ENCODE peak calls at places on chromosome 9, in seven cellular contexts. H, P, J, B, Y, Z and M are unnamed samples.

GRCh38 chr9:34085581-34086500 is 37.2 kb upstream of the UBAP2 start:
- DNase-seq in H (no peak), J (no peak), P (no peak), Y (peak), B (peak), Z (no peak), M (no peak)

GRCh38 chr9:89788457-89788856 is 183.6 kb downstream of the GADD45G start:
- DNase-seq in J (no peak), P (no peak), Z (no peak), Y (no peak), B (no peak), H (no peak), M (no peak)

GRCh38 chr9:110073356-110073666 is 134.6 kb downstream of the C9orf152 start:
- DNase-seq in Y (no peak), P (no peak), H (no peak), B (no peak), Z (peak), J (no peak), M (no peak)

GRCh38 chr9:123925820-123926219 is 4.1 kb downstream of the DENND1A start:
- DNase-seq in Z (no peak), H (no peak), Y (no peak), B (peak), J (no peak), P (no peak), M (no peak)

GRCh38 chr9:131982683-131983239 is 96.9 kb downstream of the MED27 start:
- DNase-seq in H (no peak), P (no peak), B (peak), Y (no peak), Z (no peak), J (no peak), M (no peak)

GRCh38 chr9:99049641-99050040 is 55.3 kb upstream of the TGFBR1 start:
- DNase-seq in B (no peak), P (no peak), Z (no peak), H (no peak), Y (no peak), J (no peak), M (no peak)

GRCh38 chr9:129436751-129437625 is 183.9 kb downstream of the C9orf50 start:
- DNase-seq in Z (peak), B (peak), J (peak), P (peak), Y (peak), H (no peak), M (no peak)

GRCh38 chr9:136952354-136952855 is 332 bp downstream of the LCN12 start:
- DNase-seq in H (no peak), Y (no peak), B (no peak), Z (peak), J (no peak), P (no peak), M (no peak)

GRCh38 chr9:87615547-87616148 is 110.3 kb upstream of the CTSL start:
- DNase-seq in Y (no peak), Z (no peak), J (peak), P (no peak), B (peak), H (no peak), M (no peak)

GRCh38 chr9:69236188-69236587 is 62.1 kb downstream of the TJP2 start:
- DNase-seq in Z (no peak), J (no peak), Y (no peak), B (no peak), H (no peak), P (no peak), M (no peak)

GRCh38 chr9:19998823-19999455 is 210.1 kb upstream of the SLC24A2 start:
- DNase-seq in Z (no peak), B (peak), H (no peak), P (no peak), Y (no peak), J (no peak), M (no peak)

GRCh38 chr9:129888085-129888808 is 53.0 kb downstream of the USP20 start:
- DNase-seq in P (peak), H (no peak), Y (no peak), B (no peak), J (no peak), Z (no peak), M (peak)

GRCh38 chr9:87327567-87328125 is 170.0 kb upstream of the DAPK1 start:
- DNase-seq in Z (no peak), H (no peak), P (no peak), Y (no peak), J (no peak), B (no peak), M (no peak)

GRCh38 chr9:71985070-71985956 is 73.9 kb downstream of the C9orf85 start:
- DNase-seq in H (no peak), J (no peak), P (no peak), B (no peak), Y (no peak), Z (no peak), M (no peak)

GRCh38 chr9:114276908-114277821 is 45.7 kb upstream of the ORM1 start:
- DNase-seq in Z (peak), Y (no peak), J (peak), P (no peak), B (peak), H (no peak), M (no peak)

GRCh38 chr9:33942471-33943083 is 106.1 kb downstream of the UBAP2 start:
- DNase-seq in B (peak), J (no peak), Y (no peak), H (no peak), P (no peak), Z (no peak), M (no peak)

GRCh38 chr9:122377241-122378164 is 6.7 kb downstream of the PTGS1 start:
- DNase-seq in Z (no peak), P (no peak), Y (no peak), H (no peak), J (no peak), B (peak), M (no peak)

GRCh38 chr9:76311576-76311975 is 82.7 kb downstream of the RFK start:
- DNase-seq in P (no peak), J (no peak), H (no peak), Z (no peak), Y (no peak), B (no peak), M (no peak)

GRCh38 chr9:121528642-121529041 is 29.0 kb upstream of the GGTA1 start:
- DNase-seq in B (no peak), Z (no peak), Y (no peak), H (no peak), P (no peak), J (no peak), M (no peak)